ENCODE peak calls at places on chromosome 2, in eight cellular contexts. I is substantia nigra; T is Peyer's patch; W is stimulated activated CD8-positive, alpha-beta memory T cell treated with anti-CD3 and anti-CD28 coated beads, Interleukin-7, amount 100 ng/mL, for 4 hours; N is T-cell; D is activated effector memory CD4-positive, alpha-beta T cell treated with anti-CD3 and anti-CD28 coated beads, Interleukin-2, amount 50 U/mL, for 16 hours; Q is activated naive CD8-positive, alpha-beta T cell treated with anti-CD3 and anti-CD28 coated beads, Interleukin-2, amount 50 U/mL, for 24 hours; G is CD8-positive, alpha-beta memory T cell. Y is an unnamed sample.

GRCh38 chr2:86793752-86794151 is 3.0 kb upstream of the CD8A start:
- DNase-seq in I (no peak), T (no peak), W (no peak), N (peak; percentile 74), D (no peak), Q (peak; percentile 34), G (no peak), Y (no peak)

GRCh38 chr2:72036173-72036545 is 111.5 kb downstream of the CYP26B1 start:
- DNase-seq in I (no peak), T (no peak), W (no peak), N (no peak), D (no peak), Q (no peak), G (no peak), Y (no peak)

GRCh38 chr2:107430006-107430405 is 396.7 kb upstream of the RGPD4 start:
- DNase-seq in I (no peak), T (no peak), W (no peak), N (no peak), D (no peak), Q (no peak), G (no peak), Y (no peak)

GRCh38 chr2:26384183-26384582 is 17.5 kb upstream of the DRC1 start:
- DNase-seq in I (no peak), T (no peak), W (no peak), N (no peak), D (no peak), Q (no peak), G (no peak), Y (no peak)

GRCh38 chr2:158464426-158465281 is 7.9 kb downstream of the PKP4 start:
- DNase-seq in I (no peak), T (no peak), W (no peak), N (no peak), D (no peak), Q (no peak), G (no peak), Y (no peak)

GRCh38 chr2:8229546-8229986 is 452.3 kb upstream of the ID2 start:
- DNase-seq in I (no peak), T (no peak), W (peak; percentile 55), N (peak; percentile 36), D (peak; percentile 73), Q (peak; percentile 46), G (peak; percentile 14), Y (no peak)

GRCh38 chr2:6370753-6371152 is 495.0 kb downstream of the CMPK2 start:
- DNase-seq in I (no peak), T (no peak), W (no peak), N (no peak), D (no peak), Q (no peak), G (no peak), Y (no peak)

GRCh38 chr2:235433860-235434259 is 60.0 kb upstream of the AGAP1 start:
- DNase-seq in I (no peak), T (no peak), W (no peak), N (no peak), D (no peak), Q (no peak), G (no peak), Y (no peak)